ENCODE peak calls at places on chromosomes 16 and 17, in ten cellular contexts. One of them, this sample, is unnamed.

GRCh38 chr17:78337244-78338109 is 22.4 kb downstream of the SOCS3 start:
- DNase-seq in NCI-H1436: no peak
- DNase-seq in NCI-H345: no peak
- DNase-seq in activated CD4-positive, alpha-beta T cell treated with anti-CD3 and anti-CD28 coated beads, Interleukin-2, amount 50 U/mL, for 48 hours: no peak
- DNase-seq in CD8-positive, alpha-beta T cell: no peak
- DNase-seq in fibroblast of the conjunctiva: no peak
- DNase-seq in activated CD8-positive, alpha-beta memory T cell treated with anti-CD3 and anti-CD28 coated beads for 48 hours: no peak
- DNase-seq in prostate gland: no peak
- DNase-seq in mammary epithelial cell: peak
- DNase-seq in retina: no peak
- DNase-seq in this sample: no peak

GRCh38 chr16:89052824-89053724 is 40.6 kb upstream of the ACSF3 start:
- DNase-seq in CD8-positive, alpha-beta T cell: no peak
- DNase-seq in prostate gland: peak
- DNase-seq in NCI-H345: peak
- DNase-seq in NCI-H1436: peak
- DNase-seq in retina: no peak
- DNase-seq in activated CD8-positive, alpha-beta memory T cell treated with anti-CD3 and anti-CD28 coated beads for 48 hours: no peak
- DNase-seq in fibroblast of the conjunctiva: no peak
- DNase-seq in activated CD4-positive, alpha-beta T cell treated with anti-CD3 and anti-CD28 coated beads, Interleukin-2, amount 50 U/mL, for 48 hours: no peak
- DNase-seq in mammary epithelial cell: peak
- DNase-seq in this sample: no peak

GRCh38 chr17:48567646-48568354 is 10.3 kb downstream of the HOXB4 start:
- DNase-seq in fibroblast of the conjunctiva: no peak
- DNase-seq in CD8-positive, alpha-beta T cell: no peak
- DNase-seq in mammary epithelial cell: no peak
- DNase-seq in activated CD8-positive, alpha-beta memory T cell treated with anti-CD3 and anti-CD28 coated beads for 48 hours: no peak
- DNase-seq in activated CD4-positive, alpha-beta T cell treated with anti-CD3 and anti-CD28 coated beads, Interleukin-2, amount 50 U/mL, for 48 hours: no peak
- DNase-seq in retina: no peak
- DNase-seq in prostate gland: no peak
- DNase-seq in NCI-H345: no peak
- DNase-seq in NCI-H1436: no peak
- DNase-seq in this sample: no peak

GRCh38 chr16:89672177-89672941 is 14.1 kb upstream of the CDK10 start:
- DNase-seq in NCI-H345: no peak
- DNase-seq in retina: no peak
- DNase-seq in activated CD8-positive, alpha-beta memory T cell treated with anti-CD3 and anti-CD28 coated beads for 48 hours: no peak
- DNase-seq in NCI-H1436: no peak
- DNase-seq in activated CD4-positive, alpha-beta T cell treated with anti-CD3 and anti-CD28 coated beads, Interleukin-2, amount 50 U/mL, for 48 hours: no peak
- DNase-seq in fibroblast of the conjunctiva: no peak
- DNase-seq in CD8-positive, alpha-beta T cell: no peak
- DNase-seq in prostate gland: no peak
- DNase-seq in mammary epithelial cell: no peak
- DNase-seq in this sample: no peak

GRCh38 chr17:72514888-72515287 is 394.1 kb downstream of the SOX9 start:
- DNase-seq in retina: no peak
- DNase-seq in activated CD8-positive, alpha-beta memory T cell treated with anti-CD3 and anti-CD28 coated beads for 48 hours: no peak
- DNase-seq in mammary epithelial cell: no peak
- DNase-seq in activated CD4-positive, alpha-beta T cell treated with anti-CD3 and anti-CD28 coated beads, Interleukin-2, amount 50 U/mL, for 48 hours: no peak
- DNase-seq in NCI-H1436: no peak
- DNase-seq in prostate gland: no peak
- DNase-seq in fibroblast of the conjunctiva: no peak
- DNase-seq in CD8-positive, alpha-beta T cell: no peak
- DNase-seq in NCI-H345: no peak
- DNase-seq in this sample: no peak

GRCh38 chr17:60229189-60229802 is 79.5 kb downstream of the CA4 start:
- DNase-seq in NCI-H1436: peak
- DNase-seq in fibroblast of the conjunctiva: peak
- DNase-seq in prostate gland: no peak
- DNase-seq in NCI-H345: no peak
- DNase-seq in activated CD8-positive, alpha-beta memory T cell treated with anti-CD3 and anti-CD28 coated beads for 48 hours: no peak
- DNase-seq in activated CD4-positive, alpha-beta T cell treated with anti-CD3 and anti-CD28 coated beads, Interleukin-2, amount 50 U/mL, for 48 hours: no peak
- DNase-seq in CD8-positive, alpha-beta T cell: no peak
- DNase-seq in mammary epithelial cell: no peak
- DNase-seq in retina: no peak
- DNase-seq in this sample: no peak

GRCh38 chr16:11308493-11309283 is 27.6 kb upstream of the PRM1 start:
- DNase-seq in NCI-H1436: no peak
- DNase-seq in prostate gland: no peak
- DNase-seq in NCI-H345: no peak
- DNase-seq in retina: no peak
- DNase-seq in CD8-positive, alpha-beta T cell: no peak
- DNase-seq in activated CD8-positive, alpha-beta memory T cell treated with anti-CD3 and anti-CD28 coated beads for 48 hours: no peak
- DNase-seq in fibroblast of the conjunctiva: no peak
- DNase-seq in mammary epithelial cell: no peak
- DNase-seq in activated CD4-positive, alpha-beta T cell treated with anti-CD3 and anti-CD28 coated beads, Interleukin-2, amount 50 U/mL, for 48 hours: no peak
- DNase-seq in this sample: no peak

GRCh38 chr16:55992551-55992950 is 117.4 kb upstream of the CES5A start:
- DNase-seq in NCI-H1436: no peak
- DNase-seq in CD8-positive, alpha-beta T cell: no peak
- DNase-seq in mammary epithelial cell: no peak
- DNase-seq in fibroblast of the conjunctiva: no peak
- DNase-seq in prostate gland: no peak
- DNase-seq in activated CD8-positive, alpha-beta memory T cell treated with anti-CD3 and anti-CD28 coated beads for 48 hours: no peak
- DNase-seq in retina: no peak
- DNase-seq in NCI-H345: no peak
- DNase-seq in activated CD4-positive, alpha-beta T cell treated with anti-CD3 and anti-CD28 coated beads, Interleukin-2, amount 50 U/mL, for 48 hours: no peak
- DNase-seq in this sample: no peak

This sample was measured in erythroblast.